ENCODE peak calls at places on chromosomes 13 and 19, in nine cellular contexts. V, E, Z, F, P, M, U, C and T are unnamed samples. For H3K9me3, the result is how much of the 10 kb centered on the place peaks cover.

GRCh38 chr19:48415395-48415794 is 21.9 kb downstream of the GRIN2D start:
- DNase-seq in V (peak), U (peak), E (peak), C (peak), Z (peak), M (peak), P (no peak), F (peak), T (peak)

GRCh38 chr13:24313449-24313848 is 4.1 kb downstream of the C1QTNF9 start:
- DNase-seq in C (no peak), E (no peak), V (no peak), Z (no peak), F (no peak), U (no peak), P (no peak), M (no peak), T (no peak)

GRCh38 chr19:17681505-17682125 is 6.5 kb downstream of the UNC13A start:
- DNase-seq in Z (no peak), V (peak), P (no peak), U (no peak), E (no peak), F (no peak), M (peak), C (no peak), T (no peak)

GRCh38 chr13:110521946-110522345 is 39.6 kb downstream of the RAB20 start:
- DNase-seq in Z (no peak), P (no peak), F (no peak), V (no peak), E (no peak), M (no peak), C (no peak), U (no peak), T (no peak)

GRCh38 chr13:95123726-95124125 is 177.5 kb downstream of the ABCC4 start:
- DNase-seq in F (no peak), C (no peak), P (no peak), E (no peak), V (no peak), M (no peak), Z (no peak), U (no peak), T (no peak)

GRCh38 chr13:40406405-40407138 is 259.9 kb downstream of the FOXO1 start:
- DNase-seq in M (no peak), V (no peak), U (peak), Z (no peak), P (no peak), E (no peak), F (no peak), C (no peak), T (no peak)

GRCh38 chr19:42291437-42291815 is 10.5 kb upstream of the PRR19 start:
- DNase-seq in P (no peak), Z (no peak), F (no peak), M (no peak), U (no peak), E (peak), V (no peak), C (no peak), T (no peak)

GRCh38 chr19:35327642-35328041 is 1.3 kb upstream of the CD22 start:
- DNase-seq in U (no peak), E (no peak), Z (no peak), V (no peak), C (no peak), P (no peak), M (peak), F (no peak), T (no peak)

DNA sequence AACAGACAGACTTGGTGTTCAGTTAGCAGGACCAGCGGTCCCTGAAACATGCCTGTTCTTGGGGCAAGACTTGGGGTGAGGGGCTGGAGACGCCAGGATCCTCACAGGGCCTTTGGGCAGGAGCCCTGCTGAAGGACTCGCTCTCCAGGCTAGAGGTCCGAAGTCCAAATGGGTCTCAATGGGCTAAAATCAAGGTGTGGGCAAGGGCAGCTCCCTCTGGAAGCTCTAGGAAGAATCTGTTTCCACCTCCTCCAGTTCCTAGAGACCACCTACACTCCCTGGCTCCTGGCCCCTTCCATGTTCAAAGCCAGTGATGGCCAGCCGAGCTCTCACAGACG is 111.3 kb downstream of the TUBA3C start:
- DNase-seq in V (no peak), M (no peak), P (no peak), E (no peak), C (no peak), F (no peak), U (no peak), Z (no peak), T (no peak)
- H3K9me3 ChIP-seq in V (half or more), M (under half), P (under half), E (under half), C (under half), F (under half), U (under half), Z (under half), T (under half)

DNA sequence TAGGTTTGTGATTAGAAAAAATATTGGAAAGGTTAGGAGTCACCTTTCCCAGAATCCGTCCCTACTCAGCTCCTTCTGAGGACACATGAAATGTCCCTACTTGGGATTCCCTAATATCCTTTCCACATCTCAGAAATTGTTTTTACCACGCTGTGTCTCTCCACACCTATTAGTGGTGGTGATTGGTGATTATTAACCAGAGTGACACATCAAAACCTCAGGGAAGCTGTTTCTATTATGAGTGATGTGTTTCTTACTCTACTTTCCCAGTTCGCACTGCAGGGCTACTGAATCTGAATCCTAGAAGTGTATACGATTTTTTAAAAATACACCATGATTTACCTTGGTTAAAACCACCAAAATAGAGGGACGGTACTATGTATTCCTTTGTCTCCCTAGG is 460.8 kb downstream of the TBC1D4 start:
- DNase-seq in V (no peak), Z (no peak), E (no peak), F (no peak), U (no peak), C (no peak), P (no peak), M (no peak), T (no peak)
- H3K9me3 ChIP-seq in V (under half), Z (under half), E (under half), F (under half), U (under half), C (under half), P (under half), M (under half), T (under half)

DNA sequence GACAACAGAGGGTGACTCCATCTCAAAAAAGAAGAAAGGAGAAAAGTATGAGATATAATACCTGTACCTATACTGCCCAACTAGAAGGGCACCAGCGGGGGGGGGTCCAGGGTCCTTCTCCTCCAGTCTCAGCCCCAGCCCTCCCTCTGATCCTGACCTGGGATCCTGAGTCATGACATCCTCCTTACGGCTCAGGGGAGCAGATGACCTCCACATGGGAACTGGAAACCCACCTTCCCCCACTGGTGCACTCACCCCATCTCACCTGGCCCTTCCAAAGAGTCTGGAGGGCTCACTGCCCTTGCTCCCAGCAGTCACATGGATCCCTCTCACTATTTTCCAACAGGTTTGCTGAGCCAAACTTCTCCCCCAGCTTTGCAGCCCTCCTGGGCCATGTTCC is 24.2 kb downstream of the TUBA3C start:
- DNase-seq in V (no peak), F (no peak), Z (no peak), P (no peak), U (no peak), E (no peak), M (no peak), C (no peak), T (no peak)
- H3K9me3 ChIP-seq in V (half or more), F (under half), Z (under half), P (under half), U (under half), E (under half), M (under half), C (under half), T (under half)

DNA sequence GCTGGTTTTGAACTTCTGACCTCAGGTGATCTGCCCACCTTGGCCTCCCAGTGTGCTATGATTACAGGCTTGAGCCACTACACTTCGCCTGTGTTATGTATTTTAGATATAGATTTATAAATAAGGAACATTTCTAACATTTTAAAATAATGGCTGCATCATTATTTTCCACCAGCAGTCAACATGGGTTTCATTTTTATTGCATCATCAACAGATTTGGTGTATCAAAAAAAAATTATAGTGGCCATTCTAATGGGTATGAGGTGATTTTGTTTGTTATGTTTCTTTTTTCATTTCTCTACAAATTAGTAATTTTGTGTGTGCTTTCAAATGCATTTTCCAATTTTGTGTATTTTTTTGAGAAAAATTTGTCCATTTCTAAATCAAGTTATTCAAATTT is 16.2 kb upstream of the ZNF93 start:
- DNase-seq in U (no peak), Z (no peak), P (no peak), C (no peak), M (no peak), F (no peak), V (no peak), E (no peak), T (no peak)
- H3K9me3 ChIP-seq in U (under half), Z (under half), P (under half), C (under half), M (half or more), F (under half), V (under half), E (under half), T (under half)

GRCh38 chr19:54577334-54577733 is 3.7 kb downstream of the LILRA2 start:
- DNase-seq in V (no peak), P (no peak), F (no peak), E (no peak), C (no peak), Z (no peak), U (no peak), M (no peak), T (no peak)
- H3K9me3 ChIP-seq in V (half or more), P (under half), F (under half), E (under half), C (under half), Z (under half), U (under half), M (under half), T (under half)

GRCh38 chr19:29422047-29422446 is 103.7 kb upstream of the VSTM2B start:
- DNase-seq in F (no peak), U (no peak), Z (no peak), P (no peak), C (no peak), M (no peak), V (no peak), E (no peak), T (no peak)
- H3K9me3 ChIP-seq in F (under half), U (under half), Z (under half), P (under half), C (under half), M (under half), V (under half), E (under half), T (under half)